ENCODE peak calls at places on chromosomes 4 and X, in five cellular contexts. One of them, this sample, is unnamed.

GRCh38 chrX:132480581-132481203 is 8.1 kb downstream of the MBNL3 start:
- DNase-seq in H9: no peak
- DNase-seq in heart left ventricle: peak; percentile 28
- DNase-seq in CD4-positive, CD25-positive, alpha-beta regulatory T cell: no peak
- DNase-seq in aorta: peak; percentile 42
- DNase-seq in this sample: no peak

GRCh38 chr4:76801621-76802545 is 96.1 kb downstream of the SOWAHB start:
- DNase-seq in H9: peak; percentile 77
- DNase-seq in aorta: peak; percentile 49
- DNase-seq in CD4-positive, CD25-positive, alpha-beta regulatory T cell: no peak
- DNase-seq in heart left ventricle: peak; percentile 45
- DNase-seq in this sample: no peak

GRCh38 chr4:136651932-136652331 is 880.4 kb downstream of the PCDH18 start:
- DNase-seq in H9: no peak
- DNase-seq in heart left ventricle: no peak
- DNase-seq in aorta: no peak
- DNase-seq in CD4-positive, CD25-positive, alpha-beta regulatory T cell: no peak
- DNase-seq in this sample: no peak

GRCh38 chr4:189021831-189022230 is 882.6 kb downstream of the TRIML1 start:
- DNase-seq in CD4-positive, CD25-positive, alpha-beta regulatory T cell: no peak
- DNase-seq in H9: peak; percentile 51
- DNase-seq in heart left ventricle: no peak
- DNase-seq in aorta: no peak
- DNase-seq in this sample: no peak

GRCh38 chr4:122914292-122914904 is 8.0 kb downstream of the NUDT6 start:
- DNase-seq in heart left ventricle: no peak
- DNase-seq in CD4-positive, CD25-positive, alpha-beta regulatory T cell: no peak
- DNase-seq in H9: no peak
- DNase-seq in aorta: no peak
- DNase-seq in this sample: no peak

GRCh38 chr4:2696423-2696822 is 59.7 kb downstream of the TNIP2 start:
- DNase-seq in aorta: no peak
- DNase-seq in H9: no peak
- DNase-seq in heart left ventricle: no peak
- DNase-seq in CD4-positive, CD25-positive, alpha-beta regulatory T cell: no peak
- DNase-seq in this sample: no peak

GRCh38 chrX:37993857-37994619 is 12.3 kb upstream of the SYTL5 start:
- DNase-seq in H9: peak; percentile 77
- DNase-seq in aorta: no peak
- DNase-seq in heart left ventricle: no peak
- DNase-seq in CD4-positive, CD25-positive, alpha-beta regulatory T cell: no peak
- DNase-seq in this sample: no peak

GRCh38 chrX:17046478-17047097 is 100.1 kb downstream of the REPS2 start:
- DNase-seq in heart left ventricle: peak; percentile 30
- DNase-seq in aorta: peak; percentile 52
- DNase-seq in H9: peak; percentile 70
- DNase-seq in CD4-positive, CD25-positive, alpha-beta regulatory T cell: peak; percentile 3
- DNase-seq in this sample: no peak

GRCh38 chrX:46710425-46710824 is 48.5 kb downstream of the SLC9A7 start:
- DNase-seq in heart left ventricle: no peak
- DNase-seq in aorta: no peak
- DNase-seq in H9: no peak
- DNase-seq in CD4-positive, CD25-positive, alpha-beta regulatory T cell: no peak
- DNase-seq in this sample: no peak

GRCh38 chr4:4364486-4365208 is 22.3 kb upstream of the NSG1 start:
- DNase-seq in H9: peak; percentile 53
- DNase-seq in CD4-positive, CD25-positive, alpha-beta regulatory T cell: no peak
- DNase-seq in aorta: no peak
- DNase-seq in heart left ventricle: no peak
- DNase-seq in this sample: no peak
- H3K9me3 ChIP-seq in H9: no peaks in the 10 kb centered on the region
- H3K9me3 ChIP-seq in CD4-positive, CD25-positive, alpha-beta regulatory T cell: no peaks in the 10 kb centered on the region
- H3K9me3 ChIP-seq in aorta: peaks cover 2% of the 10 kb centered on the region
- H3K9me3 ChIP-seq in heart left ventricle: peaks cover 7% of the 10 kb centered on the region
- H3K9me3 ChIP-seq in this sample: peaks cover 9% of the 10 kb centered on the region

GRCh38 chr4:32987111-32987510 is 2266.9 kb downstream of the PCDH7 start:
- DNase-seq in heart left ventricle: no peak
- DNase-seq in H9: no peak
- DNase-seq in aorta: no peak
- DNase-seq in CD4-positive, CD25-positive, alpha-beta regulatory T cell: no peak
- DNase-seq in this sample: no peak
- H3K9me3 ChIP-seq in heart left ventricle: no peaks in the 10 kb centered on the region
- H3K9me3 ChIP-seq in H9: no peaks in the 10 kb centered on the region
- H3K9me3 ChIP-seq in aorta: no peaks in the 10 kb centered on the region
- H3K9me3 ChIP-seq in CD4-positive, CD25-positive, alpha-beta regulatory T cell: no peaks in the 10 kb centered on the region
- H3K9me3 ChIP-seq in this sample: no peaks in the 10 kb centered on the region

DNA sequence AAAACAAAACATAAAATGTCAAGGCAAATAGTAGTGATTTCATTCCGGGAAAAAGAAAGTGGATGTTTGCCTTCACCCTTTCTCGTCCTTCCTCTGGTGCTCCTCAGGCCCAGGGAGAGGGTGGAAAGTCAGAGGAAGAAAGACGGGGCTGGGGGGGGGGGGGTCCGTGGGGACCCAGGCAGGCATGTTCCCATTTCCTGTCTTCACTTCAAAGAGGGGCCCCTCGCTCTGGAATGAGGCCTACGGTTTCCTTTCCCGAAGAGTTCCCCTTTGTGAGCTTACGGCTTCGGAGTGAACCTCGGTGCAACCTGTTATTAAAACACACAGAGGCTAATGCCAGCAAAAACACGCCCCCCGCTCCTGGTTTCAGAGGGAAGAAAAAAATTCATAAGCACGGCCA is 40.0 kb downstream of the SHOX start:
- DNase-seq in heart left ventricle: no peak
- DNase-seq in H9: peak; percentile 44
- DNase-seq in aorta: no peak
- DNase-seq in CD4-positive, CD25-positive, alpha-beta regulatory T cell: no peak
- DNase-seq in this sample: no peak
- H3K9me3 ChIP-seq in heart left ventricle: no peaks in the 10 kb centered on the region
- H3K9me3 ChIP-seq in H9: no peaks in the 10 kb centered on the region
- H3K9me3 ChIP-seq in aorta: peaks cover 6% of the 10 kb centered on the region
- H3K9me3 ChIP-seq in CD4-positive, CD25-positive, alpha-beta regulatory T cell: no peaks in the 10 kb centered on the region
- H3K9me3 ChIP-seq in this sample: no peaks in the 10 kb centered on the region

DNA sequence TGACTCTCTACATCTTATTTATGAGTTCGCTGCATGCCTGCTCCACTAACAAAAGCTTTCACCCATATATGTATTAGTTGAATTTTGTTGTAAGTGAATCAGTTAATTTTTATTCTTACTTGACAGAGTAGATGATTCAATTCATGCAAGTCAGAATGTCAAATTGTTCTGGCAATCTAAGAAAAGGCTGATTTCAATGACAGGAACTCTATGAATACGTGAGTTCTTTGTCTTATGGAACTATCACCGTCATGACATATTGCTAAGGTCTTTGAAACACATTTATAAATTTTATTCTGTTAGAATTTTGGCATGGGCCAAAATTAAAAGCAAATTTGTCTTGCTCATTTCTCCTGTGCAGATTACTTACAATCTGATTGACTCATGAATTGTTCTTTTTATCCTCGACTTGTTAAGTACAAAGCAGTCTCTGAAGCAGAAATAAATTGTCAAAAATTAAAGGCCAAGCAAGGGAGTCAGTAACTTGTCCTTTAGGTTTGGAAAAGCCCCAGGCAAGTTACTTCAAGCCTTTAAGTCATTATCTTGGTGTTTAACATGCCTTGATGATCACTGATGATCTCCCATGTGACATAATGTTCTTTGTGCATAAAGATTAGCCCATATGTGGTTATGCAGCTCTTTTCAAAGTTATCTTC is 89.0 kb upstream of the GC start:
- DNase-seq in heart left ventricle: no peak
- DNase-seq in CD4-positive, CD25-positive, alpha-beta regulatory T cell: no peak
- DNase-seq in H9: no peak
- DNase-seq in aorta: no peak
- DNase-seq in this sample: no peak
- H3K9me3 ChIP-seq in heart left ventricle: no peaks in the 10 kb centered on the region
- H3K9me3 ChIP-seq in CD4-positive, CD25-positive, alpha-beta regulatory T cell: no peaks in the 10 kb centered on the region
- H3K9me3 ChIP-seq in H9: no peaks in the 10 kb centered on the region
- H3K9me3 ChIP-seq in aorta: no peaks in the 10 kb centered on the region
- H3K9me3 ChIP-seq in this sample: no peaks in the 10 kb centered on the region

GRCh38 chr4:54089875-54090274 is 10.1 kb upstream of the GSX2 start:
- DNase-seq in heart left ventricle: no peak
- DNase-seq in aorta: no peak
- DNase-seq in H9: no peak
- DNase-seq in CD4-positive, CD25-positive, alpha-beta regulatory T cell: no peak
- DNase-seq in this sample: no peak

GRCh38 chr4:54092405-54092759 is 7.6 kb upstream of the GSX2 start:
- DNase-seq in H9: no peak
- DNase-seq in aorta: no peak
- DNase-seq in CD4-positive, CD25-positive, alpha-beta regulatory T cell: no peak
- DNase-seq in heart left ventricle: no peak
- DNase-seq in this sample: no peak

GRCh38 chr4:54090404-54090803 is 9.6 kb upstream of the GSX2 start:
- DNase-seq in H9: no peak
- DNase-seq in heart left ventricle: no peak
- DNase-seq in aorta: no peak
- DNase-seq in CD4-positive, CD25-positive, alpha-beta regulatory T cell: no peak
- DNase-seq in this sample: no peak

GRCh38 chr4:54091637-54092404 is 8.1 kb upstream of the GSX2 start:
- DNase-seq in H9: peak; percentile 36
- DNase-seq in CD4-positive, CD25-positive, alpha-beta regulatory T cell: peak; percentile 63
- DNase-seq in heart left ventricle: peak; percentile 71
- DNase-seq in aorta: peak; percentile 89
- DNase-seq in this sample: peak; percentile 83

DNA sequence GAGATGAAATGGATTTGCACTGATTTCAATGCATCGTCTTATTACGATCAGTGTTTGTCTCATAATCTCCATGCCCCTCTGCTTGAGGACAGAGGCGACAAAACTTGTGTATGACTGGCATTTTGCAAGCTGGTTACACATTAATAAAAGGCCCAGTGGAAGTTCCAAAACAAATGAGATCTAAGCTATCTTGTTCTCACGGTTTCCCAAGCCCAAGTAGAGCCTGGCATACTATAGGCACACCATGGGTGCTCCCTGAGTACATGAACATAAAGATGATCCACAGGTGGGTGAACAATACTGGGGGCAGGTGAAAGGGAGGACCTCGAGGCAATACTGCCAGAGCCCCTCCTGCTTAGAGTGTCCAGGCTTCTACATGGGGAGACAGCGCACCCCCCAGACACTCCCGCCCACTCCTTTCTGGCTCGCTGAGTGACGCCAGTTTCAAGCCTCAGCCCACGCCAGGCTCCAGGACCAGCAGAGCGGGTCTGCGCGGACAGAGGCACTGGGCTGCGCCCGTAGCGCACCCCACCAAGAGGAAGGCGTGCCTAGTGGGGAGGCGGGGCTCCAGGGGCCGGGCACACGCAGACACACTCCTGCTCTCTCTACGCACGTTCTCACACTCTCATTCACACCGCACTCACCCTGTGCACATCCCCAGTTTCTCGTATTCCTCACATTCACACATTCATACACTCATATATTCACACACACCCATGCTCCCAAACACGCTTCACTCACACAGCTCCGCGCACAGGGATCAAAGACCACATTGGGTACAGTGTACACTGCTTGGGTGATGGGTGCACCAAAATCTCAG is 8.9 kb upstream of the GSX2 start:
- DNase-seq in CD4-positive, CD25-positive, alpha-beta regulatory T cell: no peak
- DNase-seq in H9: peak; percentile 30
- DNase-seq in aorta: peak; percentile 62
- DNase-seq in heart left ventricle: peak; percentile 25
- DNase-seq in this sample: no peak
- H3K9me3 ChIP-seq in CD4-positive, CD25-positive, alpha-beta regulatory T cell: no peaks in the 10 kb centered on the region
- H3K9me3 ChIP-seq in H9: no peaks in the 10 kb centered on the region
- H3K9me3 ChIP-seq in aorta: no peaks in the 10 kb centered on the region
- H3K9me3 ChIP-seq in heart left ventricle: no peaks in the 10 kb centered on the region
- H3K9me3 ChIP-seq in this sample: no peaks in the 10 kb centered on the region

GRCh38 chr4:175090116-175090515 is 172.0 kb downstream of the ADAM29 start:
- DNase-seq in CD4-positive, CD25-positive, alpha-beta regulatory T cell: no peak
- DNase-seq in aorta: no peak
- DNase-seq in H9: no peak
- DNase-seq in heart left ventricle: no peak
- DNase-seq in this sample: no peak
- H3K9me3 ChIP-seq in CD4-positive, CD25-positive, alpha-beta regulatory T cell: no peaks in the 10 kb centered on the region
- H3K9me3 ChIP-seq in aorta: peaks cover 1% of the 10 kb centered on the region
- H3K9me3 ChIP-seq in H9: no peaks in the 10 kb centered on the region
- H3K9me3 ChIP-seq in heart left ventricle: no peaks in the 10 kb centered on the region
- H3K9me3 ChIP-seq in this sample: peaks cover under 1% of the 10 kb centered on the region

GRCh38 chr4:61583696-61584095 is 383.6 kb downstream of the ADGRL3 start:
- DNase-seq in H9: no peak
- DNase-seq in heart left ventricle: no peak
- DNase-seq in CD4-positive, CD25-positive, alpha-beta regulatory T cell: no peak
- DNase-seq in aorta: no peak
- DNase-seq in this sample: no peak

GRCh38 chr4:61590881-61591280 is 390.8 kb downstream of the ADGRL3 start:
- DNase-seq in CD4-positive, CD25-positive, alpha-beta regulatory T cell: no peak
- DNase-seq in H9: no peak
- DNase-seq in heart left ventricle: no peak
- DNase-seq in aorta: no peak
- DNase-seq in this sample: no peak

GRCh38 chr4:61588621-61589020 is 388.5 kb downstream of the ADGRL3 start:
- DNase-seq in heart left ventricle: no peak
- DNase-seq in H9: no peak
- DNase-seq in aorta: no peak
- DNase-seq in CD4-positive, CD25-positive, alpha-beta regulatory T cell: no peak
- DNase-seq in this sample: no peak
- H3K9me3 ChIP-seq in heart left ventricle: no peaks in the 10 kb centered on the region
- H3K9me3 ChIP-seq in H9: no peaks in the 10 kb centered on the region
- H3K9me3 ChIP-seq in aorta: no peaks in the 10 kb centered on the region
- H3K9me3 ChIP-seq in CD4-positive, CD25-positive, alpha-beta regulatory T cell: peaks cover 14% of the 10 kb centered on the region
- H3K9me3 ChIP-seq in this sample: no peaks in the 10 kb centered on the region